ENCODE peak calls at places on chromosomes 12 and 14, in ten cellular contexts. G, R, X, M, Y, J, T, D, K and O are unnamed samples.
A peak's percentile ranks its signal among the peaks of the same experiment; 100 is the strongest.

GRCh38 chr14:57834961-57835360 is 30.9 kb downstream of the SLC35F4 start:
- DNase-seq in M (no peak), T (no peak), G (no peak), J (peak; percentile 57), X (no peak), D (no peak), Y (no peak), R (no peak), K (no peak), O (no peak)

GRCh38 chr14:32366256-32366655 is 37.2 kb downstream of the AKAP6 start:
- DNase-seq in D (no peak), X (no peak), K (peak; percentile 72), J (no peak), R (no peak), M (no peak), T (peak; percentile 18), G (peak; percentile 55), Y (peak; percentile 28), O (no peak)

GRCh38 chr12:11853126-11853525 is 203.7 kb downstream of the ETV6 start:
- DNase-seq in X (no peak), D (peak; percentile 68), G (no peak), R (no peak), T (no peak), K (no peak), M (no peak), Y (no peak), J (no peak), O (peak; percentile 72)

GRCh38 chr12:132520421-132521199 is 30.7 kb downstream of the FBRSL1 start:
- DNase-seq in R (no peak), Y (no peak), X (no peak), J (no peak), K (no peak), D (no peak), T (no peak), M (no peak), G (no peak), O (no peak)

GRCh38 chr12:96522283-96522682 is 32.9 kb downstream of the CFAP54 start:
- DNase-seq in T (no peak), Y (no peak), R (no peak), G (no peak), J (no peak), D (no peak), K (no peak), M (no peak), X (no peak), O (peak; percentile 16)

GRCh38 chr14:104876251-104876699 is 11.2 kb downstream of the CEP170B start:
- DNase-seq in G (peak; percentile 44), K (peak; percentile 38), J (peak; percentile 35), R (no peak), X (no peak), T (no peak), M (peak; percentile 34), Y (no peak), D (no peak), O (peak; percentile 2)

GRCh38 chr12:15534322-15534721 is 212.0 kb downstream of the PTPRO start:
- DNase-seq in G (peak; percentile 26), R (no peak), X (no peak), M (no peak), J (peak; percentile 61), K (peak; percentile 67), T (no peak), D (no peak), Y (no peak), O (no peak)

GRCh38 chr12:3596703-3597472 is 105.9 kb downstream of the PRMT8 start:
- DNase-seq in G (no peak), X (no peak), K (no peak), Y (no peak), T (no peak), D (no peak), J (no peak), R (no peak), M (no peak), O (no peak)

GRCh38 chr12:112992541-112993398 is 14.5 kb downstream of the OAS2 start:
- DNase-seq in Y (peak; percentile 50), D (peak; percentile 62), K (peak; percentile 67), T (peak; percentile 57), M (peak; percentile 47), J (peak; percentile 84), G (peak; percentile 76), X (peak; percentile 24), R (no peak), O (peak; percentile 9)

GRCh38 chr12:120402217-120402616 is 33.3 kb upstream of the MSI1 start:
- DNase-seq in X (no peak), T (peak; percentile 87), J (no peak), K (no peak), Y (no peak), M (no peak), G (peak; percentile 10), R (no peak), D (no peak), O (no peak)

GRCh38 chr12:68981536-68981935 is 48.6 kb upstream of the CPM start:
- DNase-seq in K (peak; percentile 26), J (no peak), X (no peak), M (no peak), D (no peak), Y (no peak), T (no peak), R (no peak), G (peak; percentile 65), O (no peak)

GRCh38 chr14:100850841-100851585 is 25.1 kb downstream of the MEG3 start:
- DNase-seq in K (no peak), T (peak; percentile 55), R (peak; percentile 34), Y (peak; percentile 65), J (peak; percentile 64), G (no peak), X (peak; percentile 49), D (peak; percentile 79), M (peak; percentile 78), O (peak; percentile 47)

GRCh38 chr12:48031135-48031960 is 27.1 kb upstream of the COL2A1 start:
- DNase-seq in M (no peak), D (no peak), K (no peak), R (no peak), X (no peak), J (no peak), Y (no peak), G (no peak), T (no peak), O (no peak)

GRCh38 chr12:93090768-93091172 is 161.7 kb upstream of the EEA1 start:
- DNase-seq in J (peak; percentile 62), M (no peak), K (peak; percentile 87), D (no peak), R (no peak), T (no peak), G (peak; percentile 48), X (no peak), Y (no peak), O (no peak)

GRCh38 chr12:132723764-132724140 is 13.1 kb downstream of the PGAM5 start:
- DNase-seq in K (peak; percentile 66), X (no peak), Y (no peak), R (no peak), M (no peak), G (peak; percentile 43), D (no peak), T (no peak), J (no peak), O (no peak)

GRCh38 chr14:92690171-92691011 is 58.0 kb downstream of the LGMN start:
- DNase-seq in X (no peak), K (peak; percentile 67), D (no peak), R (no peak), M (no peak), Y (peak; percentile 50), T (peak; percentile 69), J (peak; percentile 72), G (peak; percentile 72), O (peak; percentile 65)

GRCh38 chr14:65330416-65330815 is 82.1 kb upstream of the FUT8 start:
- DNase-seq in J (no peak), X (no peak), M (no peak), T (no peak), D (no peak), G (no peak), Y (no peak), K (no peak), R (no peak), O (no peak)

GRCh38 chr14:80518173-80518572 is 306.9 kb upstream of the DIO2 start:
- DNase-seq in R (no peak), M (no peak), K (no peak), D (no peak), Y (no peak), J (no peak), G (no peak), X (no peak), T (no peak), O (no peak)

GRCh38 chr14:95498622-95499353 is 17.7 kb downstream of the SYNE3 start:
- DNase-seq in J (no peak), X (no peak), T (no peak), K (no peak), Y (peak; percentile 41), M (no peak), G (peak; percentile 81), R (no peak), D (no peak), O (no peak)

GRCh38 chr12:95205685-95206084 is 11.6 kb downstream of the FGD6 start:
- DNase-seq in X (no peak), T (peak; percentile 32), Y (peak; percentile 33), G (peak; percentile 89), K (peak; percentile 95), J (peak; percentile 79), R (no peak), D (no peak), M (no peak), O (no peak)

GRCh38 chr12:2341051-2341751 is 288.4 kb downstream of the CACNA1C start:
- DNase-seq in M (no peak), D (no peak), K (no peak), Y (no peak), R (no peak), G (no peak), X (no peak), T (no peak), J (no peak), O (no peak)

GRCh38 chr12:89349814-89350213 is 2.5 kb downstream of the DUSP6 start:
- DNase-seq in Y (peak; percentile 54), M (no peak), K (peak; percentile 78), J (no peak), X (no peak), D (peak; percentile 38), G (peak; percentile 78), R (no peak), T (no peak), O (no peak)

GRCh38 chr12:18888062-18888461 is 150.1 kb downstream of the CAPZA3 start:
- DNase-seq in T (no peak), X (no peak), Y (no peak), G (no peak), K (no peak), D (no peak), M (no peak), J (no peak), R (no peak), O (no peak)

GRCh38 chr14:89252887-89253532 is 164.0 kb downstream of the FOXN3 start:
- DNase-seq in T (peak; percentile 15), R (no peak), M (no peak), Y (no peak), J (peak; percentile 1), K (no peak), D (no peak), X (no peak), G (peak; percentile 19), O (no peak)